ENCODE peak calls at places on chromosomes 16 and 17, in four cellular contexts. X, O, R and U are unnamed samples.

GRCh38 chr16:53775821-53776431 is 72.0 kb downstream of the FTO start:
- DNase-seq in R (no peak), X (peak; percentile 80), O (no peak), U (no peak)

GRCh38 chr17:77228224-77229215 is 87.8 kb downstream of the SEC14L1 start:
- DNase-seq in O (no peak), R (no peak), X (no peak), U (peak; percentile 37)

GRCh38 chr16:81600275-81600674 is 155.7 kb downstream of the CMIP start:
- DNase-seq in O (no peak), R (no peak), X (peak; percentile 84), U (peak; percentile 81)

GRCh38 chr17:37088459-37088858 is 139.7 kb downstream of the AATF start:
- DNase-seq in O (no peak), X (no peak), R (no peak), U (no peak)

GRCh38 chr17:41792835-41793748 is 6.6 kb upstream of the JUP start:
- DNase-seq in R (no peak), O (peak; percentile 85), X (peak; percentile 68), U (peak; percentile 19)

GRCh38 chr17:72683506-72684404 is 408.7 kb downstream of the SLC39A11 start:
- DNase-seq in X (peak; percentile 97), R (no peak), O (no peak), U (no peak)

GRCh38 chr17:75979705-75980187 is 706 bp downstream of the TEN1 start:
- DNase-seq in R (no peak), O (no peak), X (no peak), U (no peak)

GRCh38 chr17:77619851-77620250 is 338.7 kb upstream of the TNRC6C start:
- DNase-seq in R (no peak), O (no peak), X (no peak), U (no peak)

GRCh38 chr17:35101036-35101435 is 18.6 kb downstream of the RAD51D start:
- DNase-seq in X (no peak), R (no peak), O (no peak), U (no peak)

GRCh38 chr17:57424777-57425188 is 168.5 kb downstream of the MSI2 start:
- DNase-seq in R (no peak), O (no peak), X (peak; percentile 59), U (no peak)

GRCh38 chr16:11528053-11528452 is 58.7 kb downstream of the LITAF start:
- DNase-seq in R (no peak), X (no peak), O (no peak), U (no peak)

GRCh38 chr17:65587602-65588193 is 26.2 kb upstream of the AXIN2 start:
- DNase-seq in R (no peak), X (no peak), O (no peak), U (no peak)

GRCh38 chr16:8961811-8962390 is 1.8 kb downstream of the USP7 start:
- DNase-seq in R (no peak), X (peak; percentile 61), O (no peak), U (no peak)

GRCh38 chr17:3918372-3919122 is 2.3 kb upstream of the P2RX1 start:
- DNase-seq in R (no peak), O (no peak), X (no peak), U (peak; percentile 58)

GRCh38 chr17:9368631-9369030 is 207.0 kb downstream of the STX8 start:
- DNase-seq in R (no peak), X (no peak), O (no peak), U (no peak)

GRCh38 chr16:53486230-53486629 is 16.8 kb downstream of the AKTIP start:
- DNase-seq in O (no peak), X (no peak), R (no peak), U (no peak)

GRCh38 chr16:49748322-49748721 is 107.6 kb downstream of the ZNF423 start:
- DNase-seq in X (no peak), R (no peak), O (no peak), U (no peak)

GRCh38 chr17:76546556-76547182 is 6.8 kb downstream of the PRCD start:
- DNase-seq in X (no peak), R (no peak), O (no peak), U (peak; percentile 23)

GRCh38 chr16:85316321-85316919 is 204.1 kb upstream of the CIBAR2 start:
- DNase-seq in O (peak; percentile 97), X (peak; percentile 80), R (no peak), U (peak; percentile 93)

GRCh38 chr17:78106211-78106610 is 22.3 kb downstream of the TMC6 start:
- DNase-seq in X (no peak), R (no peak), O (no peak), U (no peak)

GRCh38 chr17:70344356-70345060 is 175.2 kb downstream of the KCNJ2 start:
- DNase-seq in R (no peak), O (no peak), X (no peak), U (no peak)

GRCh38 chr16:4327782-4328579 is 12.1 kb downstream of the GLIS2 start:
- DNase-seq in O (peak; percentile 49), R (no peak), X (peak; percentile 86), U (peak; percentile 95)

GRCh38 chr16:85929259-85929704 is 30.3 kb downstream of the IRF8 start:
- DNase-seq in X (no peak), O (no peak), R (no peak), U (no peak)

GRCh38 chr16:75479421-75479990 is 15.0 kb upstream of the TMEM170A start:
- DNase-seq in X (no peak), R (no peak), O (no peak), U (no peak)

DNA sequence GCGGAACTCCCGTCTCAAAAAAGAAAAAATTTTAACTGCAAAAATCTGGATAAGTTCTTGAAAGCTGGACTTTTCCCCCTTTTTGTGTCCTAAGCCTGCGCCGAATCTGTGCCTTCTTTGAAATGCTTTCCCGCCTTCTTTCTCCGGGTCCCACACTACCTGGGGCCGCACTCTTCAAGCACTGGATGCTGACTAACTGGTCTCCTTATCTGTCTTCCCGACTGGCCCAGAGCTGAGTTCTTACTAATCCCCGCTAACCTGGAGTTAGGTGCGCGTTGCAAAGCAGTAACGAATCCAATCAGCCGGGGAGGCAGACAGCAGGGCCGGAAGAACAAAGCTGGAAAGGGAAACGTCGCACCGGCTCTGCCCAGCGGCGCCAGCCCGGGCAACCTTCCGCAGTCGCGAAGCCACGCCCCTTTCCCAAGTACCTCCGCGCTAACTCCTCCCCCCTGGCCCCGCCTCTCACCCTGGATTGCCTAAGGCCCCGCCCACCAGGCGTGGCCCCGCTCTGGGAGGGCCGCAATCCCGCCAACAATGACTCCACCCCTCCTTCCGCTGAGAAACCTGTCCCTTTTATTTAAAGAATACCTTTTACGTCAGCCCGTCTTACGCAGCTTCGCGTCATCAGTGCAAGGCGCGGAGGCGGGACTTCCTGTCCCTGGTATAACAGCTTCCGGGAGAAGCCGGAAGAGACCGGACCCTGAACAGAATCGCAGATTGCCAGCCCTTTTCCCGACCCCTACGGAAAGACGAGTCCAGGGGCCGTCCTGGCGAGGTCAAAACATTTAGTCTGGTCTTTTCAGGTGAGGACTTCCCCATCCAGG is at the start of gene TMUB2:
- DNase-seq in O (peak; percentile 99), X (peak; percentile 99), R (peak; percentile 98), U (peak; percentile 100)
- TF ChIP-seq EP300 in O (no peak), X (no peak), R (no peak), U (no peak)

DNA sequence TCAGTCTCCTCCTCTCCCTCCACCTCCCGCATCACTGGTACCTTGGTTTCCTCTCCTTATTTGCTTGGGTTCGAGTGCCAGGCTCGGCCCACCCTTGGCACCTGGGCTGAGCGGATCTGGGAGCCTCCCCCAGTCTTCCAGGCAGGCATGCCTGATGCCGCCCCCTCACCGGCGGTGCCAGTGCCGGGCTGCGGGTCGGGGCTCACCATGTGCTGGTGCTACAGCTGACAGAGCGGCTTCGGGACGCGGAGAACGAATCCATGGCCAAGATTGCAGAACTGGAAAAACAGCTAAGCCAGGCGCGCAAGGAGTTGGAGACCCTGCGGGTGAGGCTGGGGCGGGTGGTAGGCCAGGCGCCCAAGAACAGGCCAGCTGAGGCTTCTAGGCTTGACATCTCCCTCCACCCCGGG is 19.2 kb downstream of the FMNL1 start:
- DNase-seq in X (no peak), O (no peak), R (no peak), U (no peak)
- TF ChIP-seq FOXM1 in X (no peak), O (no peak), R (no peak), U (no peak)

DNA sequence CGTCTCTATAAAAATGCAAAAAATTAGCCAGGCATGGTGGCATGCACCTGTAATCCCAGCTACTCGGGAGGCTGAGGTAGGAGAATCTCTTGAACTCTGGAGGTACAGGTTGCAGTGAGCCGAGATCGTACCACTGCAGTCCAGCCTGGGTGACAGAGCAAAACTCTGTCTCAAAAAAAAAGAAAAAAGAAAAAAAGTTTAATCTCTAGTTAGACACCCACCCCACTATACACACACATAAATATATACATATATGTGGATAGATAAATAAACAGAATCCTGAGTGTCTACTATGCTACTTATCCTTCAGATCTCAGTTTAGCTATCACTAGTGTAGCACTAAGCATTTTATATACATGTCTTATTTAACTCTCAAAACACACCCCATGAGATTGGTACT is 18.7 kb downstream of the ITGAL start:
- DNase-seq in R (no peak), X (no peak), O (no peak), U (no peak)
- TF ChIP-seq EP300 in R (no peak), X (no peak), O (no peak), U (no peak)

GRCh38 chr17:28957992-28958355 is 6.7 kb upstream of the PHF12 start:
- DNase-seq in R (no peak), O (no peak), X (no peak), U (no peak)
- TF ChIP-seq FOXM1 in R (no peak), O (no peak), X (no peak), U (no peak)

DNA sequence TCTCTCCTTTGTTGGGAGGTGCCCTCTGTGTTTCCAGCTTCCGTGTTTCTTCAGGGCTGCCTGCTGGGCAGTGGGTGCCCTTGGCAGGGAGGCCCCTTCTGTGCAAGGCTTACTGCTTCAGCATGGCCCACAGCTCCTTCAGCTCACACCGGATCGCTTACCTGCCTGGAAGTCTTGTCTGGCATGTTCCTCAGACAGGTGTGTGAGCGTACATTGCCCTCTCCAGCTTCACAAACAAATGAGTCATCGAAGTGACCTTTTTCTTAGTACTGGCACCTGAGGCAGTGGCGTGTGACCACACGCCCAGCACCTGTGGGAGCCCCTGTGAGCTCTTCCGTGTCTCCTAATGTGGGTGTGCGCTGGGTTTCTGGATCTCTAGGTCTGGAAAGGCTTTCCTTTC is 3.5 kb downstream of the RAB40C start:
- DNase-seq in R (no peak), X (no peak), O (no peak), U (no peak)
- TF ChIP-seq EP300 in R (no peak), X (no peak), O (no peak), U (no peak)

GRCh38 chr17:64289652-64290051 is 26.6 kb upstream of the TEX2 start:
- DNase-seq in X (no peak), R (no peak), O (no peak), U (no peak)
- TF ChIP-seq FOXM1 in X (no peak), R (no peak), O (no peak), U (no peak)